ENCODE peak calls at places on chromosomes 11 and 22, in seven cellular contexts. One of them, this sample, is unnamed.

GRCh38 chr22:49257551-49257951 is 570.1 kb downstream of the BRD1 start:
- DNase-seq in NCI-H2081 treated with DMSO at 0.1 percent for 48 hours: no peak
- DNase-seq in NCI-H1417: no peak
- DNase-seq in GM04503: no peak
- DNase-seq in IMR-90: no peak
- DNase-seq in activated CD8-positive, alpha-beta memory T cell treated with anti-CD3 and anti-CD28 coated beads for 1 hour: no peak
- DNase-seq in T-helper 2 cell: no peak
- DNase-seq in this sample: no peak

GRCh38 chr22:23984430-23984829 is 4.5 kb downstream of the GSTT2 start:
- DNase-seq in NCI-H2081 treated with DMSO at 0.1 percent for 48 hours: no peak
- DNase-seq in NCI-H1417: no peak
- DNase-seq in GM04503: no peak
- DNase-seq in IMR-90: peak; percentile 38
- DNase-seq in activated CD8-positive, alpha-beta memory T cell treated with anti-CD3 and anti-CD28 coated beads for 1 hour: no peak
- DNase-seq in T-helper 2 cell: no peak
- DNase-seq in this sample: no peak

GRCh38 chr11:1641096-1641495 is 11.5 kb downstream of the KRTAP5-5 start:
- DNase-seq in NCI-H2081 treated with DMSO at 0.1 percent for 48 hours: no peak
- DNase-seq in NCI-H1417: no peak
- DNase-seq in GM04503: no peak
- DNase-seq in IMR-90: no peak
- DNase-seq in activated CD8-positive, alpha-beta memory T cell treated with anti-CD3 and anti-CD28 coated beads for 1 hour: no peak
- DNase-seq in T-helper 2 cell: no peak
- DNase-seq in this sample: no peak

GRCh38 chr11:124861670-124862069 is 3.6 kb upstream of the ROBO3 start:
- DNase-seq in NCI-H2081 treated with DMSO at 0.1 percent for 48 hours: no peak
- DNase-seq in NCI-H1417: peak; percentile 10
- DNase-seq in GM04503: no peak
- DNase-seq in IMR-90: no peak
- DNase-seq in activated CD8-positive, alpha-beta memory T cell treated with anti-CD3 and anti-CD28 coated beads for 1 hour: no peak
- DNase-seq in T-helper 2 cell: no peak
- DNase-seq in this sample: no peak

GRCh38 chr11:65854161-65854592 is 3.8 kb downstream of the CFL1 start:
- DNase-seq in NCI-H2081 treated with DMSO at 0.1 percent for 48 hours: no peak
- DNase-seq in NCI-H1417: no peak
- DNase-seq in GM04503: no peak
- DNase-seq in IMR-90: no peak
- DNase-seq in activated CD8-positive, alpha-beta memory T cell treated with anti-CD3 and anti-CD28 coated beads for 1 hour: no peak
- DNase-seq in T-helper 2 cell: no peak
- DNase-seq in this sample: no peak

GRCh38 chr22:20951151-20951931 is 15.7 kb upstream of the AIFM3 start:
- DNase-seq in NCI-H2081 treated with DMSO at 0.1 percent for 48 hours: no peak
- DNase-seq in NCI-H1417: no peak
- DNase-seq in GM04503: no peak
- DNase-seq in IMR-90: no peak
- DNase-seq in activated CD8-positive, alpha-beta memory T cell treated with anti-CD3 and anti-CD28 coated beads for 1 hour: no peak
- DNase-seq in T-helper 2 cell: no peak
- DNase-seq in this sample: no peak

GRCh38 chr11:91792779-91793262 is 431.8 kb upstream of the FAT3 start:
- DNase-seq in NCI-H2081 treated with DMSO at 0.1 percent for 48 hours: no peak
- DNase-seq in NCI-H1417: no peak
- DNase-seq in GM04503: no peak
- DNase-seq in IMR-90: no peak
- DNase-seq in activated CD8-positive, alpha-beta memory T cell treated with anti-CD3 and anti-CD28 coated beads for 1 hour: no peak
- DNase-seq in T-helper 2 cell: no peak
- DNase-seq in this sample: no peak

GRCh38 chr11:75173336-75173735 is 22.4 kb downstream of the SLCO2B1 start:
- DNase-seq in NCI-H2081 treated with DMSO at 0.1 percent for 48 hours: no peak
- DNase-seq in NCI-H1417: no peak
- DNase-seq in GM04503: no peak
- DNase-seq in IMR-90: no peak
- DNase-seq in activated CD8-positive, alpha-beta memory T cell treated with anti-CD3 and anti-CD28 coated beads for 1 hour: no peak
- DNase-seq in T-helper 2 cell: no peak
- DNase-seq in this sample: no peak

GRCh38 chr22:40955516-40955915 is 4.3 kb downstream of the RBX1 start:
- DNase-seq in NCI-H2081 treated with DMSO at 0.1 percent for 48 hours: no peak
- DNase-seq in NCI-H1417: no peak
- DNase-seq in GM04503: peak; percentile 13
- DNase-seq in IMR-90: peak; percentile 21
- DNase-seq in activated CD8-positive, alpha-beta memory T cell treated with anti-CD3 and anti-CD28 coated beads for 1 hour: no peak
- DNase-seq in T-helper 2 cell: no peak
- DNase-seq in this sample: no peak

GRCh38 chr11:69157156-69157821 is 1.6 kb downstream of the SMIM38 start:
- DNase-seq in NCI-H2081 treated with DMSO at 0.1 percent for 48 hours: no peak
- DNase-seq in NCI-H1417: peak; percentile 51
- DNase-seq in GM04503: no peak
- DNase-seq in IMR-90: peak; percentile 77
- DNase-seq in activated CD8-positive, alpha-beta memory T cell treated with anti-CD3 and anti-CD28 coated beads for 1 hour: no peak
- DNase-seq in T-helper 2 cell: no peak
- DNase-seq in this sample: no peak

GRCh38 chr22:17753401-17753989 is 20.8 kb downstream of the BID start:
- DNase-seq in NCI-H2081 treated with DMSO at 0.1 percent for 48 hours: no peak
- DNase-seq in NCI-H1417: no peak
- DNase-seq in GM04503: no peak
- DNase-seq in IMR-90: peak; percentile 55
- DNase-seq in activated CD8-positive, alpha-beta memory T cell treated with anti-CD3 and anti-CD28 coated beads for 1 hour: no peak
- DNase-seq in T-helper 2 cell: no peak
- DNase-seq in this sample: no peak

GRCh38 chr11:50032574-50032973 is at the start of gene OR4C45:
- DNase-seq in NCI-H2081 treated with DMSO at 0.1 percent for 48 hours: no peak
- DNase-seq in NCI-H1417: no peak
- DNase-seq in GM04503: no peak
- DNase-seq in IMR-90: no peak
- DNase-seq in activated CD8-positive, alpha-beta memory T cell treated with anti-CD3 and anti-CD28 coated beads for 1 hour: no peak
- DNase-seq in T-helper 2 cell: no peak
- DNase-seq in this sample: no peak

GRCh38 chr11:36233226-36233625 is 56.0 kb downstream of the COMMD9 start:
- DNase-seq in NCI-H2081 treated with DMSO at 0.1 percent for 48 hours: peak; percentile 75
- DNase-seq in NCI-H1417: no peak
- DNase-seq in GM04503: peak; percentile 34
- DNase-seq in IMR-90: peak; percentile 16
- DNase-seq in activated CD8-positive, alpha-beta memory T cell treated with anti-CD3 and anti-CD28 coated beads for 1 hour: no peak
- DNase-seq in T-helper 2 cell: no peak
- DNase-seq in this sample: no peak

GRCh38 chr11:96147913-96148312 is 195.1 kb downstream of the MAML2 start:
- DNase-seq in NCI-H2081 treated with DMSO at 0.1 percent for 48 hours: no peak
- DNase-seq in NCI-H1417: no peak
- DNase-seq in GM04503: no peak
- DNase-seq in IMR-90: no peak
- DNase-seq in activated CD8-positive, alpha-beta memory T cell treated with anti-CD3 and anti-CD28 coated beads for 1 hour: no peak
- DNase-seq in T-helper 2 cell: no peak
- DNase-seq in this sample: no peak

GRCh38 chr11:12900496-12900895 is 108.6 kb upstream of the RASSF10 start:
- DNase-seq in NCI-H2081 treated with DMSO at 0.1 percent for 48 hours: no peak
- DNase-seq in NCI-H1417: no peak
- DNase-seq in GM04503: peak; percentile 86
- DNase-seq in IMR-90: peak; percentile 94
- DNase-seq in activated CD8-positive, alpha-beta memory T cell treated with anti-CD3 and anti-CD28 coated beads for 1 hour: no peak
- DNase-seq in T-helper 2 cell: no peak
- DNase-seq in this sample: no peak

GRCh38 chr11:129974672-129975071 is 28.0 kb downstream of the PRDM10 start:
- DNase-seq in NCI-H2081 treated with DMSO at 0.1 percent for 48 hours: no peak
- DNase-seq in NCI-H1417: no peak
- DNase-seq in GM04503: no peak
- DNase-seq in IMR-90: no peak
- DNase-seq in activated CD8-positive, alpha-beta memory T cell treated with anti-CD3 and anti-CD28 coated beads for 1 hour: no peak
- DNase-seq in T-helper 2 cell: no peak
- DNase-seq in this sample: no peak

GRCh38 chr22:45966320-45966891 is 10.6 kb downstream of the WNT7B start:
- DNase-seq in NCI-H2081 treated with DMSO at 0.1 percent for 48 hours: peak; percentile 32
- DNase-seq in NCI-H1417: peak; percentile 70
- DNase-seq in GM04503: no peak
- DNase-seq in IMR-90: no peak
- DNase-seq in activated CD8-positive, alpha-beta memory T cell treated with anti-CD3 and anti-CD28 coated beads for 1 hour: no peak
- DNase-seq in T-helper 2 cell: no peak
- DNase-seq in this sample: no peak

GRCh38 chr11:107665016-107665415 is 46.8 kb downstream of the SLN start:
- DNase-seq in NCI-H2081 treated with DMSO at 0.1 percent for 48 hours: no peak
- DNase-seq in NCI-H1417: no peak
- DNase-seq in GM04503: no peak
- DNase-seq in IMR-90: no peak
- DNase-seq in activated CD8-positive, alpha-beta memory T cell treated with anti-CD3 and anti-CD28 coated beads for 1 hour: no peak
- DNase-seq in T-helper 2 cell: no peak
- DNase-seq in this sample: no peak

GRCh38 chr11:64880240-64881001 is 2.0 kb upstream of the EHD1 start:
- DNase-seq in NCI-H2081 treated with DMSO at 0.1 percent for 48 hours: no peak
- DNase-seq in NCI-H1417: no peak
- DNase-seq in GM04503: no peak
- DNase-seq in IMR-90: no peak
- DNase-seq in activated CD8-positive, alpha-beta memory T cell treated with anti-CD3 and anti-CD28 coated beads for 1 hour: no peak
- DNase-seq in T-helper 2 cell: no peak
- DNase-seq in this sample: no peak

GRCh38 chr11:46743693-46744339 is 24.8 kb downstream of the F2 start:
- DNase-seq in NCI-H2081 treated with DMSO at 0.1 percent for 48 hours: no peak
- DNase-seq in NCI-H1417: peak; percentile 32
- DNase-seq in GM04503: no peak
- DNase-seq in IMR-90: peak; percentile 39
- DNase-seq in activated CD8-positive, alpha-beta memory T cell treated with anti-CD3 and anti-CD28 coated beads for 1 hour: no peak
- DNase-seq in T-helper 2 cell: no peak
- DNase-seq in this sample: no peak

GRCh38 chr11:32895471-32895870 is 2.9 kb downstream of the QSER1 start:
- DNase-seq in NCI-H2081 treated with DMSO at 0.1 percent for 48 hours: no peak
- DNase-seq in NCI-H1417: no peak
- DNase-seq in GM04503: no peak
- DNase-seq in IMR-90: no peak
- DNase-seq in activated CD8-positive, alpha-beta memory T cell treated with anti-CD3 and anti-CD28 coated beads for 1 hour: no peak
- DNase-seq in T-helper 2 cell: no peak
- DNase-seq in this sample: no peak

GRCh38 chr11:36312593-36312990 is 16.5 kb downstream of the PRR5L start:
- DNase-seq in NCI-H2081 treated with DMSO at 0.1 percent for 48 hours: no peak
- DNase-seq in NCI-H1417: no peak
- DNase-seq in GM04503: no peak
- DNase-seq in IMR-90: peak; percentile 86
- DNase-seq in activated CD8-positive, alpha-beta memory T cell treated with anti-CD3 and anti-CD28 coated beads for 1 hour: no peak
- DNase-seq in T-helper 2 cell: no peak
- DNase-seq in this sample: no peak

GRCh38 chr11:11843233-11843632 is 1.5 kb downstream of the USP47 start:
- DNase-seq in NCI-H2081 treated with DMSO at 0.1 percent for 48 hours: no peak
- DNase-seq in NCI-H1417: peak; percentile 3
- DNase-seq in GM04503: no peak
- DNase-seq in IMR-90: peak; percentile 94
- DNase-seq in activated CD8-positive, alpha-beta memory T cell treated with anti-CD3 and anti-CD28 coated beads for 1 hour: no peak
- DNase-seq in T-helper 2 cell: no peak
- DNase-seq in this sample: no peak

GRCh38 chr11:124670732-124671131 is 2.8 kb downstream of the SIAE start:
- DNase-seq in NCI-H2081 treated with DMSO at 0.1 percent for 48 hours: no peak
- DNase-seq in NCI-H1417: no peak
- DNase-seq in GM04503: no peak
- DNase-seq in IMR-90: peak; percentile 9
- DNase-seq in activated CD8-positive, alpha-beta memory T cell treated with anti-CD3 and anti-CD28 coated beads for 1 hour: no peak
- DNase-seq in T-helper 2 cell: no peak
- DNase-seq in this sample: no peak

GRCh38 chr11:102287963-102288744 is 29.1 kb upstream of the BIRC3 start:
- DNase-seq in NCI-H2081 treated with DMSO at 0.1 percent for 48 hours: peak; percentile 59
- DNase-seq in NCI-H1417: peak; percentile 58
- DNase-seq in GM04503: peak; percentile 31
- DNase-seq in IMR-90: peak; percentile 82
- DNase-seq in activated CD8-positive, alpha-beta memory T cell treated with anti-CD3 and anti-CD28 coated beads for 1 hour: no peak
- DNase-seq in T-helper 2 cell: no peak
- DNase-seq in this sample: no peak

GRCh38 chr11:103961010-103961409 is 75.4 kb upstream of the DDI1 start:
- DNase-seq in NCI-H2081 treated with DMSO at 0.1 percent for 48 hours: no peak
- DNase-seq in NCI-H1417: no peak
- DNase-seq in GM04503: no peak
- DNase-seq in IMR-90: peak; percentile 88
- DNase-seq in activated CD8-positive, alpha-beta memory T cell treated with anti-CD3 and anti-CD28 coated beads for 1 hour: no peak
- DNase-seq in T-helper 2 cell: no peak
- DNase-seq in this sample: no peak

GRCh38 chr22:38882480-38882879 is 10.5 kb upstream of the CBX6 start:
- DNase-seq in NCI-H2081 treated with DMSO at 0.1 percent for 48 hours: no peak
- DNase-seq in NCI-H1417: no peak
- DNase-seq in GM04503: no peak
- DNase-seq in IMR-90: peak; percentile 33
- DNase-seq in activated CD8-positive, alpha-beta memory T cell treated with anti-CD3 and anti-CD28 coated beads for 1 hour: no peak
- DNase-seq in T-helper 2 cell: no peak
- DNase-seq in this sample: no peak

GRCh38 chr11:34940026-34940677 is 23.7 kb downstream of the PDHX start:
- DNase-seq in NCI-H2081 treated with DMSO at 0.1 percent for 48 hours: no peak
- DNase-seq in NCI-H1417: no peak
- DNase-seq in GM04503: peak; percentile 55
- DNase-seq in IMR-90: peak; percentile 33
- DNase-seq in activated CD8-positive, alpha-beta memory T cell treated with anti-CD3 and anti-CD28 coated beads for 1 hour: no peak
- DNase-seq in T-helper 2 cell: no peak
- DNase-seq in this sample: no peak

This sample was measured in NCI-H1436 treated with DMSO at 0.1 percent for 48 hours.